ENCODE peak calls at places on chromosomes 1 and 21, in seven cellular contexts. One of them, this sample, is unnamed.

GRCh38 chr1:155005076-155005971 is 2.7 kb downstream of the ZBTB7B start:
- DNase-seq in GM12878: no peak
- DNase-seq in HepG2: no peak
- DNase-seq in HCT116: no peak
- DNase-seq in HEK293T: no peak
- DNase-seq in K562: no peak
- DNase-seq in WTC11: no peak
- DNase-seq in this sample: no peak

GRCh38 chr1:30472009-30472408 is 251.4 kb downstream of the MATN1 start:
- DNase-seq in GM12878: no peak
- DNase-seq in WTC11: no peak
- DNase-seq in K562: no peak
- DNase-seq in HEK293T: no peak
- DNase-seq in HepG2: no peak
- DNase-seq in HCT116: no peak
- DNase-seq in this sample: no peak

GRCh38 chr1:211734359-211734758 is 58.9 kb upstream of the NEK2 start:
- DNase-seq in K562: no peak
- DNase-seq in HepG2: no peak
- DNase-seq in GM12878: no peak
- DNase-seq in HEK293T: no peak
- DNase-seq in HCT116: no peak
- DNase-seq in WTC11: no peak
- DNase-seq in this sample: no peak

GRCh38 chr21:33849839-33850238 is 65.8 kb downstream of the ATP5PO start:
- DNase-seq in WTC11: no peak
- DNase-seq in K562: no peak
- DNase-seq in HepG2: no peak
- DNase-seq in HEK293T: no peak
- DNase-seq in GM12878: no peak
- DNase-seq in HCT116: no peak
- DNase-seq in this sample: no peak

GRCh38 chr1:235127203-235127602 is 1.4 kb downstream of the TOMM20 start:
- DNase-seq in GM12878: no peak
- DNase-seq in HepG2: no peak
- DNase-seq in WTC11: no peak
- DNase-seq in K562: no peak
- DNase-seq in HCT116: no peak
- DNase-seq in HEK293T: no peak
- DNase-seq in this sample: no peak

GRCh38 chr1:18581420-18581880 is 49.2 kb upstream of the PAX7 start:
- DNase-seq in WTC11: peak; percentile 81
- DNase-seq in K562: peak; percentile 88
- DNase-seq in HCT116: no peak
- DNase-seq in GM12878: no peak
- DNase-seq in HepG2: no peak
- DNase-seq in HEK293T: peak; percentile 78
- DNase-seq in this sample: no peak

GRCh38 chr1:111275079-111275478 is 15.6 kb upstream of the CHIA start:
- DNase-seq in GM12878: no peak
- DNase-seq in HCT116: no peak
- DNase-seq in HEK293T: no peak
- DNase-seq in WTC11: no peak
- DNase-seq in K562: no peak
- DNase-seq in HepG2: no peak
- DNase-seq in this sample: no peak

GRCh38 chr1:67144696-67145095 is 9.9 kb upstream of the C1orf141 start:
- DNase-seq in GM12878: no peak
- DNase-seq in HepG2: no peak
- DNase-seq in K562: peak; percentile 17
- DNase-seq in WTC11: no peak
- DNase-seq in HCT116: no peak
- DNase-seq in HEK293T: peak; percentile 28
- DNase-seq in this sample: no peak

GRCh38 chr1:119909890-119910596 is 13.7 kb upstream of the ADAM30 start:
- DNase-seq in HCT116: no peak
- DNase-seq in GM12878: no peak
- DNase-seq in HepG2: no peak
- DNase-seq in HEK293T: no peak
- DNase-seq in WTC11: peak; percentile 50
- DNase-seq in K562: no peak
- DNase-seq in this sample: no peak

GRCh38 chr21:35565204-35565611 is 495.1 kb downstream of the SETD4 start:
- DNase-seq in HEK293T: no peak
- DNase-seq in HepG2: no peak
- DNase-seq in WTC11: no peak
- DNase-seq in K562: no peak
- DNase-seq in GM12878: no peak
- DNase-seq in HCT116: no peak
- DNase-seq in this sample: no peak

GRCh38 chr1:31939484-31940329 is 1.5 kb upstream of the PTP4A2 start:
- DNase-seq in HepG2: peak; percentile 87
- DNase-seq in K562: peak; percentile 75
- DNase-seq in GM12878: peak; percentile 86
- DNase-seq in HCT116: peak; percentile 87
- DNase-seq in WTC11: no peak
- DNase-seq in HEK293T: peak; percentile 67
- DNase-seq in this sample: no peak
- TF ChIP-seq SP1 in HepG2: no peak
- TF ChIP-seq SP1 in K562: peak; percentile 76
- TF ChIP-seq SP1 in GM12878: no peak
- TF ChIP-seq SP1 in HCT116: no peak
- TF ChIP-seq SP1 in WTC11: no peak
- TF ChIP-seq SP1 in HEK293T: no peak
- TF ChIP-seq SP1 in this sample: no peak

GRCh38 chr1:5758859-5759578 is 233.2 kb downstream of the NPHP4 start:
- DNase-seq in HepG2: no peak
- DNase-seq in HCT116: no peak
- DNase-seq in GM12878: no peak
- DNase-seq in WTC11: no peak
- DNase-seq in HEK293T: no peak
- DNase-seq in K562: no peak
- DNase-seq in this sample: no peak

GRCh38 chr1:5757177-5757820 is 234.9 kb downstream of the NPHP4 start:
- DNase-seq in HepG2: no peak
- DNase-seq in HCT116: no peak
- DNase-seq in WTC11: no peak
- DNase-seq in K562: no peak
- DNase-seq in GM12878: no peak
- DNase-seq in HEK293T: no peak
- DNase-seq in this sample: no peak

GRCh38 chr1:5755552-5756125 is 236.6 kb downstream of the NPHP4 start:
- DNase-seq in WTC11: no peak
- DNase-seq in HCT116: no peak
- DNase-seq in K562: no peak
- DNase-seq in GM12878: no peak
- DNase-seq in HepG2: no peak
- DNase-seq in HEK293T: no peak
- DNase-seq in this sample: peak; percentile 42

GRCh38 chr1:5756434-5757176 is 235.6 kb downstream of the NPHP4 start:
- DNase-seq in HCT116: no peak
- DNase-seq in HepG2: no peak
- DNase-seq in GM12878: no peak
- DNase-seq in K562: no peak
- DNase-seq in HEK293T: no peak
- DNase-seq in WTC11: no peak
- DNase-seq in this sample: no peak

DNA sequence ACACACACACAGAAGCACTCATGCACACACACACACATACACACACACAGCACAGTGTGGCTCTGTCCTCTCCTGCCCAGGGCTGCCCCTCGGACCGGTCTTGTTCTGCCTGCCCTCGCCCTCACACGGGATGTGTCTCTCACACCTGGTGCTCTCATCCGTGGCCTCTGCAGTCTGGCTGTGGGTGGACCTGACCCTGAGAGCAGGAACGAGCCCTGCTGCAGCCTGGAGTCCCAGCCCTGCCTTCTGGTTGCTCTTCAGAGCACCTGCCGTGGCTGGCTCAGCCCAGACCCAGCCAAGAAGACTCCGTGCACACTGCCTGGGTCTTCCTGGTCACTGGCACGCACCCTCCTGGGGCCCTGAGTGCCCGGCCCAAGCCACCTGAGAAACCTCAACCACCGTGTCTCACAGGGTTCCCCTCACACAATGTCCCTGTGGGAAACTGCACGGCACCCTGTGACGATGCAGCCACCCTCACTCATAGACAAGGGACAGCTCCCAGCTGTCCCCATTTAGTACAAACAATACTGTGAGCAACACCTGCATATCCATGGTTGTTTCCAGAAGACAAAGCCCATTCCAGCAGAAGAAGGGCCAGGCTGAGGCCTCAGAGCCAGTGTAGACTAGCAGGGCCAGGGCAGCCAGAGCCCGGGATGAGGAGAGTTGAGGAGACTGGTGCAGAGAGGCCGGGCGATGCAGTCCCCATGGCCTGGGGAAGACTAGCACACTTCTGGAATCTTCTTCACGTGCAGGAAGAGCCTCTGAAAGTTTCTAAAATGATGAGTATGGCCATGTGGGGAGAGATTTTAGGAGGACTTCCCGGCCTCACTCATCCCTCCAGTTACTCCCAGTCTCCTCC is 234.0 kb downstream of the NPHP4 start:
- DNase-seq in GM12878: no peak
- DNase-seq in HepG2: no peak
- DNase-seq in HEK293T: no peak
- DNase-seq in K562: no peak
- DNase-seq in HCT116: no peak
- DNase-seq in WTC11: no peak
- DNase-seq in this sample: no peak
- TF ChIP-seq SP1 in GM12878: no peak
- TF ChIP-seq SP1 in HepG2: no peak
- TF ChIP-seq SP1 in HEK293T: no peak
- TF ChIP-seq SP1 in K562: no peak
- TF ChIP-seq SP1 in HCT116: no peak
- TF ChIP-seq SP1 in WTC11: no peak
- TF ChIP-seq SP1 in this sample: no peak

GRCh38 chr1:213106298-213106697 is 55.3 kb downstream of the RPS6KC1 start:
- DNase-seq in HCT116: no peak
- DNase-seq in GM12878: no peak
- DNase-seq in K562: peak; percentile 43
- DNase-seq in HepG2: no peak
- DNase-seq in HEK293T: no peak
- DNase-seq in WTC11: no peak
- DNase-seq in this sample: no peak

GRCh38 chr1:213107613-213108012 is 56.6 kb downstream of the RPS6KC1 start:
- DNase-seq in HepG2: no peak
- DNase-seq in K562: no peak
- DNase-seq in GM12878: no peak
- DNase-seq in HEK293T: no peak
- DNase-seq in HCT116: no peak
- DNase-seq in WTC11: no peak
- DNase-seq in this sample: no peak

GRCh38 chr1:213111502-213111901 is 60.5 kb downstream of the RPS6KC1 start:
- DNase-seq in GM12878: no peak
- DNase-seq in K562: no peak
- DNase-seq in HEK293T: no peak
- DNase-seq in HepG2: no peak
- DNase-seq in HCT116: no peak
- DNase-seq in WTC11: no peak
- DNase-seq in this sample: no peak

DNA sequence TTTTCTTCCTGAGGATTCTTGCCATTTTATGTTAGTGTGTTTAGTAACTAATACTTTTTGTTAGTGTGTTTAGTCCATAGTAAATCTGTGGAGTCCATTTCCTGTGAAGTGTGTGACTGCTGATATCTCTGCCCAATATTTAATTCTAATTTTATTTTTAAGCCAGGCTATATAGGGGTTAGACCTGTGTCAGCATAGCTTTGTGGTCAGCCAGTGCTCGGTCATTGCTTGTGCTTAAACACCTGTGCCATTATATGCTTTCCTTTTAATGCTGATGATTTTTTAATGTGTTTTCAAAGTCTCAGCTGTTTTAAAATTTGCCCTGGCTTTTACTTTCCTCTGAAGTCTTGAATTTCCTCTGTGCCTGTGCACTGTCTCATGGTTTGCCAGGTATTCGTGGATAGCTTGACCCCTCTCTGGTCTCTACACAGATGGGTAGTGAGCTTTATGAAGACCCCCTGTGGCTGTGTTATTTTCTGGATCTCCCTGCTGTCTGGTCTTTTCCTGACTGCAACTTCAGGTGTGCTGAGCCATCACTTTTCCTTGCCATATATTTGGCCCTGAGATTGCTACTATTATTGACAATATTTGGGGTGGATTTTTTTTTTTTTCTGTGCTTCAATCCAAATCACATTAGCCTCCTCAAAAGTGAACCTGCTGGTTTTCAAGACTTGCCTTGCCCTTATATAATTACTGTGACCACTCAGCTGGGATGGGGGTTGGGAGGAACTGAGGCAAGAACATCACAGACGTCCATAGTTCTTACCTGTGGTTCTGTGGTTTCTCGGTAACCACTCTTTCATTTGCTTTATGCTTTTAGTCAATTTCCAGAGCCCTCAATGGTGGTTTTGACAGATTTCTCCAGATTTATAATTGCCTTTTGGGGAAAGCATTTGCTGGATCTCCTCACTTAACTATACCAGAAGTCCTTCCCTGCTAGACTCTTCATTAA is 59.6 kb downstream of the RPS6KC1 start:
- DNase-seq in HepG2: no peak
- DNase-seq in GM12878: peak; percentile 41
- DNase-seq in HEK293T: no peak
- DNase-seq in WTC11: no peak
- DNase-seq in HCT116: no peak
- DNase-seq in K562: no peak
- DNase-seq in this sample: no peak
- TF ChIP-seq SP1 in HepG2: no peak
- TF ChIP-seq SP1 in GM12878: no peak
- TF ChIP-seq SP1 in HEK293T: no peak
- TF ChIP-seq SP1 in WTC11: no peak
- TF ChIP-seq SP1 in HCT116: no peak
- TF ChIP-seq SP1 in K562: no peak
- TF ChIP-seq SP1 in this sample: no peak

GRCh38 chr1:242842094-242842493 is 317.6 kb upstream of the PLD5 start:
- DNase-seq in HEK293T: no peak
- DNase-seq in HepG2: no peak
- DNase-seq in WTC11: no peak
- DNase-seq in K562: no peak
- DNase-seq in HCT116: no peak
- DNase-seq in GM12878: no peak
- DNase-seq in this sample: no peak

GRCh38 chr1:242839101-242839500 is 314.6 kb upstream of the PLD5 start:
- DNase-seq in K562: no peak
- DNase-seq in HEK293T: no peak
- DNase-seq in WTC11: no peak
- DNase-seq in GM12878: no peak
- DNase-seq in HCT116: no peak
- DNase-seq in HepG2: no peak
- DNase-seq in this sample: no peak
- TF ChIP-seq SP1 in K562: no peak
- TF ChIP-seq SP1 in HEK293T: no peak
- TF ChIP-seq SP1 in WTC11: no peak
- TF ChIP-seq SP1 in GM12878: no peak
- TF ChIP-seq SP1 in HCT116: no peak
- TF ChIP-seq SP1 in HepG2: no peak
- TF ChIP-seq SP1 in this sample: no peak